ENCODE peak calls at places on chromosomes 1 and 21, in six cellular contexts. J is stimulated activated CD8-positive, alpha-beta memory T cell treated with anti-CD3 and anti-CD28 coated beads, Interleukin-12 subunit alpha, Interleukin-12 subunit beta, amount 100 ng/mL, for 1 hour; Y is A172; O is NCI-H1092 treated with DMSO at 0.1 percent for 48 hours; T is putamen; B is NCI-H1105 treated with DMSO at 0.1 percent for 48 hours. K is an unnamed sample.

GRCh38 chr1:94542088-94542671 is 621 bp upstream of the F3 start:
- DNase-seq in T (peak; percentile 30), Y (peak; percentile 41), B (no peak), J (no peak), O (no peak), K (no peak)

GRCh38 chr1:97013904-97014303 is 292.3 kb downstream of the PTBP2 start:
- DNase-seq in B (no peak), T (no peak), Y (peak; percentile 14), O (no peak), J (no peak), K (no peak)

GRCh38 chr1:64320470-64320869 is 117.0 kb downstream of the UBE2U start:
- DNase-seq in J (no peak), B (no peak), Y (no peak), T (no peak), O (no peak), K (no peak)

GRCh38 chr1:26307363-26307781 is 936 bp upstream of the UBXN11 start:
- DNase-seq in Y (no peak), J (no peak), T (no peak), B (no peak), O (no peak), K (no peak)

GRCh38 chr1:32405672-32406467 is 11.6 kb upstream of the BSDC1 start:
- DNase-seq in Y (no peak), B (no peak), T (no peak), O (no peak), J (no peak), K (no peak)

GRCh38 chr21:16633851-16634521 is 878.9 kb upstream of the CXADR start:
- DNase-seq in J (no peak), O (peak; percentile 56), T (no peak), Y (no peak), B (no peak), K (no peak)

GRCh38 chr1:165403835-165404482 is 41.0 kb downstream of the RXRG start:
- DNase-seq in J (no peak), O (peak; percentile 41), Y (peak; percentile 31), T (no peak), B (peak; percentile 44), K (peak; percentile 70)

GRCh38 chr1:203628997-203629508 is 2.4 kb downstream of the ATP2B4 start:
- DNase-seq in Y (no peak), B (no peak), O (no peak), T (no peak), J (no peak), K (no peak)

GRCh38 chr1:20255666-20256065 is 35.0 kb upstream of the VWA5B1 start:
- DNase-seq in B (no peak), O (no peak), Y (peak; percentile 73), J (no peak), T (no peak), K (peak; percentile 64)

GRCh38 chr1:229408458-229409037 is 25.3 kb downstream of the ACTA1 start:
- DNase-seq in B (no peak), O (peak; percentile 13), J (no peak), T (no peak), Y (peak; percentile 35), K (no peak)

GRCh38 chr1:160954158-160955104 is at the start of gene ITLN2:
- DNase-seq in J (peak; percentile 12), O (no peak), Y (peak; percentile 45), B (no peak), T (no peak), K (peak; percentile 34)

GRCh38 chr1:216500273-216500967 is 77.2 kb upstream of the USH2A start:
- DNase-seq in O (peak; percentile 58), B (no peak), T (no peak), J (no peak), Y (no peak), K (peak; percentile 17)

GRCh38 chr1:21881250-21881649 is 55.9 kb downstream of the HSPG2 start:
- DNase-seq in Y (no peak), O (no peak), J (no peak), T (no peak), B (no peak), K (no peak)

GRCh38 chr1:106921186-106921585 is 135.3 kb upstream of the PRMT6 start:
- DNase-seq in J (no peak), O (no peak), B (no peak), T (no peak), Y (no peak), K (no peak)

GRCh38 chr1:3729594-3730555 is 22.4 kb upstream of the CCDC27 start:
- DNase-seq in Y (no peak), B (no peak), T (no peak), O (no peak), J (no peak), K (no peak)

GRCh38 chr1:42742617-42743301 is 2.7 kb upstream of the CLDN19 start:
- DNase-seq in Y (no peak), B (no peak), J (no peak), O (no peak), T (no peak), K (no peak)

GRCh38 chr21:37921091-37921490 is 4.8 kb upstream of the KCNJ6 start:
- DNase-seq in T (no peak), O (no peak), J (no peak), Y (peak; percentile 15), B (no peak), K (no peak)

GRCh38 chr1:205926213-205926612 is 17.0 kb downstream of the SLC26A9 start:
- DNase-seq in Y (no peak), B (no peak), O (no peak), J (no peak), T (no peak), K (no peak)

GRCh38 chr1:112172294-112172882 is 182.9 kb upstream of the KCND3 start:
- DNase-seq in J (no peak), O (no peak), T (no peak), B (no peak), Y (peak; percentile 53), K (no peak)

GRCh38 chr1:33231166-33231565 is 25.1 kb upstream of the ZNF362 start:
- DNase-seq in J (no peak), B (no peak), T (no peak), O (no peak), Y (no peak), K (no peak)

GRCh38 chr1:104923075-104923474 is 1173.4 kb downstream of the AMY1C start:
- DNase-seq in Y (no peak), B (no peak), J (no peak), O (no peak), T (no peak), K (no peak)

GRCh38 chr1:235093013-235093618 is 35.5 kb downstream of the TOMM20 start:
- DNase-seq in J (no peak), O (peak; percentile 22), Y (no peak), T (peak; percentile 53), B (no peak), K (no peak)

K was measured in NCI-H510A treated with DMSO at 0.1 percent for 48 hours.